ENCODE peak calls at places on chromosomes 7 and 10, in eight cellular contexts. One of them, this sample, is unnamed.

GRCh38 chr10:69407621-69408301 is 9.0 kb downstream of the TACR2 start:
- DNase-seq in nephron progenitor cell: no peak
- DNase-seq in GM20000: peak
- DNase-seq in fibroblast of the aortic adventitia: no peak
- DNase-seq in astrocyte of the cerebellum: no peak
- DNase-seq in RWPE1: no peak
- DNase-seq in CD8-positive, alpha-beta T cell: no peak
- DNase-seq in HFF-Myc: no peak
- DNase-seq in this sample: peak

GRCh38 chr10:4023997-4024396 is 239.0 kb upstream of the KLF6 start:
- DNase-seq in nephron progenitor cell: no peak
- DNase-seq in GM20000: no peak
- DNase-seq in fibroblast of the aortic adventitia: no peak
- DNase-seq in astrocyte of the cerebellum: no peak
- DNase-seq in RWPE1: peak
- DNase-seq in CD8-positive, alpha-beta T cell: no peak
- DNase-seq in HFF-Myc: no peak
- DNase-seq in this sample: no peak

GRCh38 chr10:72692057-72692891 is at the start of gene MCU:
- DNase-seq in nephron progenitor cell: peak
- DNase-seq in GM20000: peak
- DNase-seq in fibroblast of the aortic adventitia: peak
- DNase-seq in astrocyte of the cerebellum: peak
- DNase-seq in RWPE1: peak
- DNase-seq in CD8-positive, alpha-beta T cell: peak
- DNase-seq in HFF-Myc: peak
- DNase-seq in this sample: peak

GRCh38 chr10:60549686-60550085 is 160.0 kb upstream of the ANK3 start:
- DNase-seq in nephron progenitor cell: no peak
- DNase-seq in GM20000: peak
- DNase-seq in fibroblast of the aortic adventitia: peak
- DNase-seq in astrocyte of the cerebellum: peak
- DNase-seq in RWPE1: peak
- DNase-seq in CD8-positive, alpha-beta T cell: no peak
- DNase-seq in HFF-Myc: no peak
- DNase-seq in this sample: peak

GRCh38 chr7:23654508-23654907 is 25.5 kb upstream of the FAM221A start:
- DNase-seq in nephron progenitor cell: peak
- DNase-seq in GM20000: no peak
- DNase-seq in fibroblast of the aortic adventitia: peak
- DNase-seq in astrocyte of the cerebellum: no peak
- DNase-seq in RWPE1: no peak
- DNase-seq in CD8-positive, alpha-beta T cell: no peak
- DNase-seq in HFF-Myc: peak
- DNase-seq in this sample: peak

GRCh38 chr7:400901-401485 is 111.0 kb downstream of the FOXL3 start:
- DNase-seq in nephron progenitor cell: no peak
- DNase-seq in GM20000: no peak
- DNase-seq in fibroblast of the aortic adventitia: no peak
- DNase-seq in astrocyte of the cerebellum: no peak
- DNase-seq in RWPE1: no peak
- DNase-seq in CD8-positive, alpha-beta T cell: no peak
- DNase-seq in HFF-Myc: no peak
- DNase-seq in this sample: no peak

GRCh38 chr7:44764665-44765578 is 16.3 kb downstream of the ZMIZ2 start:
- DNase-seq in nephron progenitor cell: no peak
- DNase-seq in GM20000: no peak
- DNase-seq in fibroblast of the aortic adventitia: no peak
- DNase-seq in astrocyte of the cerebellum: no peak
- DNase-seq in RWPE1: no peak
- DNase-seq in CD8-positive, alpha-beta T cell: no peak
- DNase-seq in HFF-Myc: no peak
- DNase-seq in this sample: no peak

GRCh38 chr10:11403116-11403515 is 208.3 kb downstream of the USP6NL start:
- DNase-seq in nephron progenitor cell: no peak
- DNase-seq in GM20000: no peak
- DNase-seq in fibroblast of the aortic adventitia: no peak
- DNase-seq in astrocyte of the cerebellum: no peak
- DNase-seq in RWPE1: no peak
- DNase-seq in CD8-positive, alpha-beta T cell: peak
- DNase-seq in HFF-Myc: no peak
- DNase-seq in this sample: no peak

GRCh38 chr10:35542303-35542702 is 62.8 kb upstream of the GJD4 start:
- DNase-seq in nephron progenitor cell: no peak
- DNase-seq in GM20000: no peak
- DNase-seq in fibroblast of the aortic adventitia: no peak
- DNase-seq in astrocyte of the cerebellum: no peak
- DNase-seq in RWPE1: no peak
- DNase-seq in CD8-positive, alpha-beta T cell: no peak
- DNase-seq in HFF-Myc: no peak
- DNase-seq in this sample: no peak

GRCh38 chr7:105602325-105603305 is 21.3 kb upstream of the EFCAB10 start:
- DNase-seq in nephron progenitor cell: no peak
- DNase-seq in GM20000: no peak
- DNase-seq in fibroblast of the aortic adventitia: peak
- DNase-seq in astrocyte of the cerebellum: no peak
- DNase-seq in RWPE1: no peak
- DNase-seq in CD8-positive, alpha-beta T cell: no peak
- DNase-seq in HFF-Myc: peak
- DNase-seq in this sample: no peak

GRCh38 chr7:158728911-158729645 is 24.5 kb upstream of the NCAPG2 start:
- DNase-seq in nephron progenitor cell: no peak
- DNase-seq in GM20000: no peak
- DNase-seq in fibroblast of the aortic adventitia: no peak
- DNase-seq in astrocyte of the cerebellum: no peak
- DNase-seq in RWPE1: no peak
- DNase-seq in CD8-positive, alpha-beta T cell: no peak
- DNase-seq in HFF-Myc: no peak
- DNase-seq in this sample: no peak

GRCh38 chr10:10814103-10814502 is 203.6 kb upstream of the CELF2 start:
- DNase-seq in nephron progenitor cell: no peak
- DNase-seq in GM20000: no peak
- DNase-seq in fibroblast of the aortic adventitia: no peak
- DNase-seq in astrocyte of the cerebellum: no peak
- DNase-seq in RWPE1: no peak
- DNase-seq in CD8-positive, alpha-beta T cell: no peak
- DNase-seq in HFF-Myc: no peak
- DNase-seq in this sample: no peak

GRCh38 chr7:102065226-102065625 is 221.4 kb upstream of the SH2B2 start:
- DNase-seq in nephron progenitor cell: no peak
- DNase-seq in GM20000: no peak
- DNase-seq in fibroblast of the aortic adventitia: no peak
- DNase-seq in astrocyte of the cerebellum: no peak
- DNase-seq in RWPE1: no peak
- DNase-seq in CD8-positive, alpha-beta T cell: no peak
- DNase-seq in HFF-Myc: no peak
- DNase-seq in this sample: no peak

GRCh38 chr7:31734456-31734855 is 47.4 kb downstream of the PPP1R17 start:
- DNase-seq in nephron progenitor cell: no peak
- DNase-seq in GM20000: no peak
- DNase-seq in fibroblast of the aortic adventitia: peak
- DNase-seq in astrocyte of the cerebellum: no peak
- DNase-seq in RWPE1: peak
- DNase-seq in CD8-positive, alpha-beta T cell: no peak
- DNase-seq in HFF-Myc: no peak
- DNase-seq in this sample: no peak

GRCh38 chr10:127976701-127977367 is 69.9 kb downstream of the PTPRE start:
- DNase-seq in nephron progenitor cell: no peak
- DNase-seq in GM20000: no peak
- DNase-seq in fibroblast of the aortic adventitia: no peak
- DNase-seq in astrocyte of the cerebellum: no peak
- DNase-seq in RWPE1: no peak
- DNase-seq in CD8-positive, alpha-beta T cell: no peak
- DNase-seq in HFF-Myc: no peak
- DNase-seq in this sample: no peak
- TF ChIP-seq CTCF in nephron progenitor cell: no peak
- TF ChIP-seq CTCF in GM20000: no peak
- TF ChIP-seq CTCF in fibroblast of the aortic adventitia: no peak
- TF ChIP-seq CTCF in astrocyte of the cerebellum: no peak
- TF ChIP-seq CTCF in RWPE1: no peak
- TF ChIP-seq CTCF in CD8-positive, alpha-beta T cell: no peak
- TF ChIP-seq CTCF in HFF-Myc: no peak
- TF ChIP-seq CTCF in this sample: no peak

GRCh38 chr7:85750454-85750949 is 563.6 kb upstream of the SEMA3D start:
- DNase-seq in nephron progenitor cell: peak
- DNase-seq in GM20000: peak
- DNase-seq in fibroblast of the aortic adventitia: peak
- DNase-seq in astrocyte of the cerebellum: peak
- DNase-seq in RWPE1: peak
- DNase-seq in CD8-positive, alpha-beta T cell: no peak
- DNase-seq in HFF-Myc: peak
- DNase-seq in this sample: peak
- TF ChIP-seq CTCF in nephron progenitor cell: peak
- TF ChIP-seq CTCF in GM20000: peak
- TF ChIP-seq CTCF in fibroblast of the aortic adventitia: peak
- TF ChIP-seq CTCF in astrocyte of the cerebellum: peak
- TF ChIP-seq CTCF in RWPE1: peak
- TF ChIP-seq CTCF in CD8-positive, alpha-beta T cell: no peak
- TF ChIP-seq CTCF in HFF-Myc: peak
- TF ChIP-seq CTCF in this sample: peak

GRCh38 chr7:90931996-90932912 is 332.0 kb upstream of the FZD1 start:
- DNase-seq in nephron progenitor cell: no peak
- DNase-seq in GM20000: peak
- DNase-seq in fibroblast of the aortic adventitia: no peak
- DNase-seq in astrocyte of the cerebellum: no peak
- DNase-seq in RWPE1: no peak
- DNase-seq in CD8-positive, alpha-beta T cell: no peak
- DNase-seq in HFF-Myc: no peak
- DNase-seq in this sample: no peak
- TF ChIP-seq CTCF in nephron progenitor cell: no peak
- TF ChIP-seq CTCF in GM20000: no peak
- TF ChIP-seq CTCF in fibroblast of the aortic adventitia: no peak
- TF ChIP-seq CTCF in astrocyte of the cerebellum: no peak
- TF ChIP-seq CTCF in RWPE1: no peak
- TF ChIP-seq CTCF in CD8-positive, alpha-beta T cell: no peak
- TF ChIP-seq CTCF in HFF-Myc: no peak
- TF ChIP-seq CTCF in this sample: no peak

DNA sequence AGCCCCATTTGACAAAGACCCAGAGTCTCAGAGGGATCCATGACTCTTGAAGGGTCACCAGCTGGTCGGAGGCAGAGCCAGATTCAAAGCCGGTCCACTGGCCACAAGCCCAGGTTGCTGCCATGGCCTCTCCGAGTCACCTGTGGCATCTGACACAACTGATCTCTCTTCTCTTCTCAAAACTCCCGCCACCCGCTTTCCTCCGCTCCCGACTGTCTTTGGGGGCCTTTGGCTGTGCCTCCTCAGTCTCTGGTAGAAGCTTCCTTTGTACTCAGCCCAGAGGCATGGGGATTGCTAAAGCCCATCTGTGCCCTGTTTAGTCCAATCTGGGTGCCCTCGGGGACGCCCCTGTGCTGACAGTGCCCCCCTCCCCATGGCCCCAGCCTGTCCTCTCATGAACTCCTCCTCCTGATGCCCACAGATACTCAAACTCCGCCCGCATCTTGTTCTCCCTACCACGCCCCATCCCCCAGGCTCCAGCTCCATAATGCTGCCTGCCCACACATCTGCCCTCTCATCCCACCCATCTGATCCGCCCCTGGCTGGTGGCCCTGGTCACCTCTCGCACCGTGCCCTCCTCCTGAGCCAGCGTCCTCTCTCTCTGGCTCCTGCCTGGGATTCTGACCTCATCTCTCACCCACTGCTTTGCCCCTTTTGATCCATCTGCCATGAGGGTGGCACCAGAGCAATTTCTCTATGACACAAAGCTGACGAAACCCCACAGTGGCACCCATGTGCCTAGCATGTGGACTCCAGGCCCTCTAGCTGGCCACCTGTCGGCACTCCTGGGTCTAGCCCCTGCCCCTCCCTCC is 150.6 kb downstream of the SLIT1 start:
- DNase-seq in nephron progenitor cell: no peak
- DNase-seq in GM20000: no peak
- DNase-seq in fibroblast of the aortic adventitia: no peak
- DNase-seq in astrocyte of the cerebellum: no peak
- DNase-seq in RWPE1: no peak
- DNase-seq in CD8-positive, alpha-beta T cell: no peak
- DNase-seq in HFF-Myc: no peak
- DNase-seq in this sample: no peak
- TF ChIP-seq CTCF in nephron progenitor cell: no peak
- TF ChIP-seq CTCF in GM20000: no peak
- TF ChIP-seq CTCF in fibroblast of the aortic adventitia: no peak
- TF ChIP-seq CTCF in astrocyte of the cerebellum: no peak
- TF ChIP-seq CTCF in RWPE1: no peak
- TF ChIP-seq CTCF in CD8-positive, alpha-beta T cell: no peak
- TF ChIP-seq CTCF in HFF-Myc: no peak
- TF ChIP-seq CTCF in this sample: no peak

GRCh38 chr10:23190872-23191763 is 994 bp upstream of the PTF1A start:
- DNase-seq in nephron progenitor cell: no peak
- DNase-seq in GM20000: no peak
- DNase-seq in fibroblast of the aortic adventitia: no peak
- DNase-seq in astrocyte of the cerebellum: no peak
- DNase-seq in RWPE1: no peak
- DNase-seq in CD8-positive, alpha-beta T cell: no peak
- DNase-seq in HFF-Myc: no peak
- DNase-seq in this sample: no peak
- TF ChIP-seq CTCF in nephron progenitor cell: no peak
- TF ChIP-seq CTCF in GM20000: no peak
- TF ChIP-seq CTCF in fibroblast of the aortic adventitia: no peak
- TF ChIP-seq CTCF in astrocyte of the cerebellum: no peak
- TF ChIP-seq CTCF in RWPE1: no peak
- TF ChIP-seq CTCF in CD8-positive, alpha-beta T cell: no peak
- TF ChIP-seq CTCF in HFF-Myc: no peak
- TF ChIP-seq CTCF in this sample: no peak

DNA sequence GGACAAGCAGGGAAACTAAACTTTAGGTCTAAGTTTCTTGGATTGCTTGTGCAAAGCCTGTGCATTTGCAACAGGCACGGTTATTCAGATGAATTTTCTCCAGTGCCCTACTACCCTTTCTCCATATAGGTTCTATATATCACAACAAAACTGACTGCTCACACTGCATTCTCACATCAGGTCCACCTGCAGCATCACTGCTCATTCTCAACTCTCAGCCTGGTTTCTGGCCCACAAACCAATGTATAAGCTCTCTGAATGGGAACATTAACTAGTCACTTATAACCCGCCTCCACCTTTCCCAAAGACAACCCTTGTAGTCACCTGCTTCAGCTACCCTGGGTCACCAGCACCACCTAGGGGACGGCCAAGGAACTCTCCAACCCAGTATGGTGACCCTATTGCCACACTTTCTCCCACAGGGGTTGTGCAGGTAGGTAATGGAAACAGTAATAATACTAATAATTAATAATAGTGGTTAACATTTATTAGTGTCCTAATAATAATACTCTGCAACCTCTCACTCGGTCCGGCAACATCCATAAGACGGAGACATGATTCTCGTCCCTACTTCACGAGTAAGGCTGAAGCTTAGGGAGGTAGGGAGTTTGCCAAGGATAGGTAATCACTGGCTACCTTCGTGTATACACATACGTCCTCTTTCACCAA is 97.3 kb downstream of the CLEC2L start:
- DNase-seq in nephron progenitor cell: peak
- DNase-seq in GM20000: peak
- DNase-seq in fibroblast of the aortic adventitia: peak
- DNase-seq in astrocyte of the cerebellum: no peak
- DNase-seq in RWPE1: peak
- DNase-seq in CD8-positive, alpha-beta T cell: peak
- DNase-seq in HFF-Myc: no peak
- DNase-seq in this sample: peak
- TF ChIP-seq CTCF in nephron progenitor cell: peak
- TF ChIP-seq CTCF in GM20000: peak
- TF ChIP-seq CTCF in fibroblast of the aortic adventitia: peak
- TF ChIP-seq CTCF in astrocyte of the cerebellum: peak
- TF ChIP-seq CTCF in RWPE1: peak
- TF ChIP-seq CTCF in CD8-positive, alpha-beta T cell: peak
- TF ChIP-seq CTCF in HFF-Myc: peak
- TF ChIP-seq CTCF in this sample: peak

This sample was measured in Calu3.